ENCODE peak calls at places on chromosome 2, in seven cellular contexts. G is heart right ventricle; M is IMR-90; A is ELR; Y is fibroblast of the conjunctiva; W is A549; S is stimulated activated CD4-positive, alpha-beta T cell treated with anti-CD3 and anti-CD28 coated beads, Interleukin-15, amount 100 ng/mL, for 1 hour. L is an unnamed sample.

GRCh38 chr2:126664234-126664633 is 8.3 kb downstream of the GYPC start:
- DNase-seq in M (no peak), G (no peak), A (no peak), S (no peak), Y (no peak), W (no peak), L (no peak)

GRCh38 chr2:46385786-46386577 is 88.8 kb downstream of the EPAS1 start:
- DNase-seq in A (peak; percentile 31), G (no peak), Y (peak; percentile 55), M (peak; percentile 40), W (no peak), S (no peak), L (no peak)

GRCh38 chr2:196244516-196244915 is 73.1 kb upstream of the STK17B start:
- DNase-seq in M (no peak), A (no peak), Y (no peak), G (no peak), W (no peak), S (no peak), L (no peak)

GRCh38 chr2:74895031-74895425 is 61.1 kb downstream of the HK2 start:
- DNase-seq in S (no peak), G (no peak), A (no peak), W (no peak), Y (no peak), M (no peak), L (no peak)

GRCh38 chr2:198164843-198165242 is 360.4 kb downstream of the PLCL1 start:
- DNase-seq in G (no peak), Y (no peak), M (no peak), S (no peak), W (no peak), A (no peak), L (no peak)

GRCh38 chr2:219772697-219773096 is 145.3 kb downstream of the SLC4A3 start:
- DNase-seq in S (no peak), Y (no peak), G (no peak), A (no peak), W (no peak), M (no peak), L (no peak)

GRCh38 chr2:28578768-28579167 is 82.9 kb downstream of the PLB1 start:
- DNase-seq in S (no peak), A (no peak), W (no peak), M (no peak), Y (no peak), G (no peak), L (no peak)

GRCh38 chr2:217933326-217933993 is 69.3 kb downstream of the TNS1 start:
- DNase-seq in G (no peak), M (no peak), W (no peak), Y (no peak), A (no peak), S (no peak), L (no peak)

GRCh38 chr2:67997528-67998267 is 65.1 kb downstream of the C1D start:
- DNase-seq in G (no peak), W (no peak), A (peak; percentile 96), Y (no peak), S (no peak), M (peak; percentile 88), L (no peak)

GRCh38 chr2:223100061-223100511 is 48.1 kb downstream of the KCNE4 start:
- DNase-seq in S (no peak), A (no peak), M (peak; percentile 77), W (no peak), G (peak; percentile 60), Y (peak; percentile 23), L (no peak)

GRCh38 chr2:233418761-233419625 is 64.7 kb downstream of the DGKD start:
- DNase-seq in Y (no peak), G (peak; percentile 61), A (peak; percentile 77), S (peak; percentile 23), M (peak; percentile 57), W (peak; percentile 47), L (peak; percentile 35)

GRCh38 chr2:31219131-31219969 is 2.0 kb upstream of the CAPN14 start:
- DNase-seq in A (no peak), M (no peak), G (no peak), Y (no peak), W (no peak), S (no peak), L (no peak)

GRCh38 chr2:150075831-150076230 is 411.6 kb downstream of the RND3 start:
- DNase-seq in M (peak; percentile 90), S (no peak), G (no peak), Y (no peak), A (peak; percentile 95), W (no peak), L (no peak)

GRCh38 chr2:197804049-197804757 is at the start of gene PLCL1:
- DNase-seq in S (peak; percentile 79), G (peak; percentile 93), M (peak; percentile 87), A (peak; percentile 91), Y (peak; percentile 80), W (peak; percentile 69), L (peak; percentile 88)

GRCh38 chr2:120810639-120811038 is 75.0 kb downstream of the GLI2 start:
- DNase-seq in M (no peak), W (no peak), G (no peak), S (no peak), Y (no peak), A (no peak), L (no peak)

GRCh38 chr2:40310303-40310702 is 141.6 kb downstream of the SLC8A1 start:
- DNase-seq in A (no peak), M (no peak), S (no peak), W (no peak), Y (no peak), G (no peak), L (no peak)

GRCh38 chr2:120398051-120398960 is 52.4 kb downstream of the INHBB start:
- DNase-seq in G (no peak), A (peak; percentile 44), W (peak; percentile 38), M (peak; percentile 58), Y (peak; percentile 5), S (no peak), L (no peak)

GRCh38 chr2:126910637-126911036 is 11.9 kb downstream of the TEX51 start:
- DNase-seq in Y (no peak), W (no peak), A (no peak), S (no peak), G (no peak), M (no peak), L (no peak)

GRCh38 chr2:139790807-139791206 is 1010.6 kb upstream of the NXPH2 start:
- DNase-seq in W (peak; percentile 0), A (peak; percentile 66), S (no peak), G (no peak), M (no peak), Y (peak; percentile 27), L (no peak)

GRCh38 chr2:180847073-180847472 is 133.3 kb upstream of the UBE2E3 start:
- DNase-seq in W (no peak), M (no peak), S (no peak), A (peak; percentile 9), Y (no peak), G (no peak), L (no peak)

GRCh38 chr2:133652407-133652806 is 84.1 kb upstream of the NCKAP5 start:
- DNase-seq in S (no peak), W (no peak), G (no peak), A (no peak), Y (no peak), M (peak; percentile 68), L (no peak)

GRCh38 chr2:23565374-23565773 is 180.4 kb downstream of the KLHL29 start:
- DNase-seq in S (no peak), G (no peak), A (no peak), W (no peak), Y (no peak), M (no peak), L (no peak)

GRCh38 chr2:19722486-19723420 is 179.0 kb downstream of the TTC32 start:
- DNase-seq in W (no peak), Y (peak; percentile 16), S (no peak), M (no peak), G (no peak), A (no peak), L (no peak)

GRCh38 chr2:209473930-209474419 is 50.1 kb downstream of the MAP2 start:
- DNase-seq in S (no peak), A (peak; percentile 85), W (peak; percentile 10), G (no peak), Y (peak; percentile 93), M (peak; percentile 88), L (no peak)

GRCh38 chr2:102549027-102549426 is 70.3 kb upstream of the SLC9A2 start:
- DNase-seq in G (no peak), Y (no peak), W (no peak), A (no peak), M (no peak), S (no peak), L (no peak)

GRCh38 chr2:183063083-183063482 is 15.5 kb upstream of the DUSP19 start:
- DNase-seq in W (peak; percentile 31), M (peak; percentile 85), A (peak; percentile 73), G (no peak), S (no peak), Y (no peak), L (no peak)

GRCh38 chr2:38856165-38856564 is 19.6 kb downstream of the DHX57 start:
- DNase-seq in G (no peak), M (peak; percentile 65), Y (peak; percentile 6), W (no peak), S (no peak), A (peak; percentile 25), L (no peak)

GRCh38 chr2:44553456-44553855 is 191.7 kb downstream of the CAMKMT start:
- DNase-seq in W (no peak), M (peak; percentile 15), G (no peak), S (no peak), A (peak; percentile 85), Y (peak; percentile 42), L (no peak)

GRCh38 chr2:184554736-184555135 is 43.6 kb upstream of the ZNF804A start:
- DNase-seq in S (no peak), Y (no peak), M (peak; percentile 10), W (no peak), G (no peak), A (peak; percentile 80), L (no peak)

GRCh38 chr2:222900354-222900753 is 39.5 kb downstream of the ACSL3 start:
- DNase-seq in A (peak; percentile 72), S (no peak), W (no peak), Y (no peak), G (no peak), M (peak; percentile 91), L (no peak)

GRCh38 chr2:201929627-201930026 is 104.0 kb upstream of the FZD7 start:
- DNase-seq in M (no peak), G (no peak), S (no peak), A (no peak), W (no peak), Y (no peak), L (no peak)

GRCh38 chr2:237330539-237330938 is 83.4 kb downstream of the COL6A3 start:
- DNase-seq in Y (no peak), S (no peak), M (no peak), W (no peak), G (no peak), A (no peak), L (no peak)

GRCh38 chr2:66344087-66344663 is 90.8 kb upstream of the MEIS1 start:
- DNase-seq in M (no peak), W (no peak), A (no peak), S (no peak), Y (no peak), G (no peak), L (no peak)

GRCh38 chr2:109158237-109158636 is 29.2 kb downstream of the SH3RF3 start:
- DNase-seq in M (no peak), G (no peak), Y (no peak), W (no peak), A (no peak), S (no peak), L (no peak)

GRCh38 chr2:197893403-197894177 is 89.2 kb downstream of the PLCL1 start:
- DNase-seq in S (no peak), W (no peak), M (no peak), Y (no peak), G (peak; percentile 32), A (no peak), L (no peak)

GRCh38 chr2:214465386-214466146 is 54.7 kb downstream of the VWC2L start:
- DNase-seq in A (peak; percentile 61), G (peak; percentile 42), S (no peak), Y (peak; percentile 6), M (peak; percentile 62), W (no peak), L (no peak)

GRCh38 chr2:167692191-167692590 is 555.2 kb downstream of the STK39 start:
- DNase-seq in G (no peak), W (no peak), S (no peak), Y (no peak), M (no peak), A (no peak), L (no peak)

L was measured in activated effector memory CD4-positive, alpha-beta T cell treated with Interleukin-2 at 50 U/mL for 16 hours.